ENCODE peak calls at places on chromosomes 3 and 15, in seven cellular contexts. One of them, this sample, is unnamed.

GRCh38 chr3:110485389-110485788 is 586.2 kb upstream of the NECTIN3 start:
- DNase-seq in T-helper 2 cell treated with Interferon-gamma antibody and Interleukin-4, amounts not matched to agents 5 μg/mL and 100 μg/mL, for 36 hours: no peak
- DNase-seq in RWPE1: no peak
- DNase-seq in tibial artery: no peak
- DNase-seq in GM12865: no peak
- DNase-seq in substantia nigra: no peak
- DNase-seq in SJSA1: no peak
- DNase-seq in this sample: no peak

GRCh38 chr3:58874795-58875194 is 175.0 kb downstream of the CFAP20DC start:
- DNase-seq in RWPE1: peak
- DNase-seq in SJSA1: no peak
- DNase-seq in substantia nigra: no peak
- DNase-seq in tibial artery: no peak
- DNase-seq in GM12865: peak
- DNase-seq in T-helper 2 cell treated with Interferon-gamma antibody and Interleukin-4, amounts not matched to agents 5 μg/mL and 100 μg/mL, for 36 hours: peak
- DNase-seq in this sample: no peak

GRCh38 chr3:149487598-149488197 is 13.2 kb downstream of the TM4SF4 start:
- DNase-seq in GM12865: peak
- DNase-seq in RWPE1: no peak
- DNase-seq in tibial artery: no peak
- DNase-seq in T-helper 2 cell treated with Interferon-gamma antibody and Interleukin-4, amounts not matched to agents 5 μg/mL and 100 μg/mL, for 36 hours: peak
- DNase-seq in SJSA1: no peak
- DNase-seq in substantia nigra: no peak
- DNase-seq in this sample: no peak

GRCh38 chr15:32784571-32784970 is 66.8 kb downstream of the GREM1 start:
- DNase-seq in RWPE1: no peak
- DNase-seq in tibial artery: no peak
- DNase-seq in SJSA1: no peak
- DNase-seq in T-helper 2 cell treated with Interferon-gamma antibody and Interleukin-4, amounts not matched to agents 5 μg/mL and 100 μg/mL, for 36 hours: no peak
- DNase-seq in GM12865: no peak
- DNase-seq in substantia nigra: no peak
- DNase-seq in this sample: no peak

GRCh38 chr3:20012164-20012563 is at the start of gene PP2D1:
- DNase-seq in SJSA1: no peak
- DNase-seq in T-helper 2 cell treated with Interferon-gamma antibody and Interleukin-4, amounts not matched to agents 5 μg/mL and 100 μg/mL, for 36 hours: no peak
- DNase-seq in tibial artery: no peak
- DNase-seq in RWPE1: no peak
- DNase-seq in substantia nigra: no peak
- DNase-seq in GM12865: no peak
- DNase-seq in this sample: no peak

GRCh38 chr3:123993818-123994217 is 1.9 kb upstream of the ROPN1 start:
- DNase-seq in substantia nigra: no peak
- DNase-seq in RWPE1: no peak
- DNase-seq in tibial artery: no peak
- DNase-seq in GM12865: no peak
- DNase-seq in T-helper 2 cell treated with Interferon-gamma antibody and Interleukin-4, amounts not matched to agents 5 μg/mL and 100 μg/mL, for 36 hours: no peak
- DNase-seq in SJSA1: no peak
- DNase-seq in this sample: no peak

GRCh38 chr3:154480033-154480432 is 50.0 kb upstream of the GPR149 start:
- DNase-seq in RWPE1: no peak
- DNase-seq in SJSA1: no peak
- DNase-seq in tibial artery: no peak
- DNase-seq in T-helper 2 cell treated with Interferon-gamma antibody and Interleukin-4, amounts not matched to agents 5 μg/mL and 100 μg/mL, for 36 hours: no peak
- DNase-seq in GM12865: no peak
- DNase-seq in substantia nigra: no peak
- DNase-seq in this sample: no peak

GRCh38 chr15:40308844-40309189 is 1.1 kb upstream of the PLCB2 start:
- DNase-seq in substantia nigra: no peak
- DNase-seq in RWPE1: no peak
- DNase-seq in SJSA1: peak
- DNase-seq in tibial artery: no peak
- DNase-seq in T-helper 2 cell treated with Interferon-gamma antibody and Interleukin-4, amounts not matched to agents 5 μg/mL and 100 μg/mL, for 36 hours: peak
- DNase-seq in GM12865: peak
- DNase-seq in this sample: no peak

GRCh38 chr15:39534996-39535395 is 45.9 kb upstream of the THBS1 start:
- DNase-seq in tibial artery: no peak
- DNase-seq in substantia nigra: no peak
- DNase-seq in GM12865: no peak
- DNase-seq in T-helper 2 cell treated with Interferon-gamma antibody and Interleukin-4, amounts not matched to agents 5 μg/mL and 100 μg/mL, for 36 hours: no peak
- DNase-seq in SJSA1: no peak
- DNase-seq in RWPE1: no peak
- DNase-seq in this sample: no peak

GRCh38 chr15:34780725-34781124 is 14.6 kb downstream of the ACTC1 start:
- DNase-seq in T-helper 2 cell treated with Interferon-gamma antibody and Interleukin-4, amounts not matched to agents 5 μg/mL and 100 μg/mL, for 36 hours: no peak
- DNase-seq in substantia nigra: no peak
- DNase-seq in SJSA1: no peak
- DNase-seq in RWPE1: no peak
- DNase-seq in GM12865: no peak
- DNase-seq in tibial artery: no peak
- DNase-seq in this sample: no peak

This sample was measured in dorsolateral prefrontal cortex.